ENCODE peak calls at places on chromosomes 7 and 10, in seven cellular contexts. O is activated naive CD4-positive, alpha-beta T cell treated with Interleukin-2 at 50 U/mL for 16 hours; Y is NCI-H1417 treated with DMSO at 0.1 percent for 48 hours; M is posterior vena cava; F is memory B cell; P is NCI-H748 treated with DMSO at 0.1 percent for 48 hours; S is H54. V is an unnamed sample.

GRCh38 chr7:100781255-100781654 is 46.1 kb downstream of the EPHB4 start:
- DNase-seq in F (no peak), Y (no peak), M (no peak), O (no peak), P (no peak), S (no peak), V (no peak)

GRCh38 chr10:16594106-16594505 is 72.4 kb upstream of the C1QL3 start:
- DNase-seq in F (no peak), P (no peak), Y (no peak), O (no peak), M (no peak), S (no peak), V (no peak)

GRCh38 chr10:49115015-49115795 is at the start of gene VSTM4:
- DNase-seq in S (no peak), O (no peak), Y (no peak), P (no peak), F (no peak), M (no peak), V (no peak)

GRCh38 chr7:34357946-34358345 is 300.1 kb upstream of the NPSR1 start:
- DNase-seq in P (no peak), Y (no peak), F (no peak), M (no peak), S (no peak), O (no peak), V (no peak)

GRCh38 chr10:78028438-78029293 is 649 bp downstream of the POLR3A start:
- DNase-seq in F (no peak), Y (no peak), P (no peak), S (no peak), M (no peak), O (peak; percentile 29), V (no peak)

GRCh38 chr7:130127404-130128395 is 57.4 kb downstream of the KLHDC10 start:
- DNase-seq in S (no peak), P (no peak), Y (no peak), M (no peak), F (no peak), O (no peak), V (no peak)

GRCh38 chr7:121486590-121486989 is 90.5 kb upstream of the FAM3C start:
- DNase-seq in M (no peak), Y (no peak), S (no peak), P (no peak), F (no peak), O (no peak), V (no peak)

GRCh38 chr7:134298902-134299683 is 17.6 kb downstream of the SLC35B4 start:
- DNase-seq in M (no peak), F (no peak), P (no peak), S (no peak), Y (no peak), O (no peak), V (no peak)

GRCh38 chr7:84190016-84190705 is 4.4 kb downstream of the SEMA3A start:
- DNase-seq in O (no peak), F (no peak), M (no peak), P (no peak), Y (no peak), S (no peak), V (no peak)